ENCODE peak calls at places on chromosomes 12 and 14, in seven cellular contexts. V is A673; E is IMR-90; T is CD8-positive, alpha-beta T cell; P is right atrium auricular region; J is HAP-1; Q is neuronal stem cell. N is an unnamed sample.

GRCh38 chr14:91929700-91930099 is 17.8 kb downstream of the FBLN5 start:
- DNase-seq in T (no peak), J (no peak), P (no peak), E (peak; percentile 40), Q (no peak), V (no peak), N (no peak)

GRCh38 chr12:128644664-128645296 is 179.0 kb downstream of the SLC15A4 start:
- DNase-seq in T (peak; percentile 22), V (peak; percentile 22), E (no peak), P (no peak), J (no peak), Q (peak; percentile 39), N (peak; percentile 80)

GRCh38 chr12:110577717-110578521 is 5.2 kb downstream of the PPTC7 start:
- DNase-seq in E (peak; percentile 88), T (peak; percentile 38), Q (no peak), P (no peak), J (no peak), V (peak; percentile 25), N (no peak)

GRCh38 chr14:93096923-93097322 is 18.8 kb downstream of the ITPK1 start:
- DNase-seq in J (no peak), T (no peak), Q (no peak), V (no peak), P (no peak), E (no peak), N (no peak)

GRCh38 chr12:56941299-56942017 is 7.2 kb upstream of the SDR9C7 start:
- DNase-seq in E (peak; percentile 50), V (no peak), Q (no peak), J (no peak), T (peak; percentile 9), P (no peak), N (no peak)

GRCh38 chr12:11810160-11810559 is 160.7 kb downstream of the ETV6 start:
- DNase-seq in P (no peak), E (no peak), Q (no peak), T (no peak), V (no peak), J (no peak), N (no peak)

GRCh38 chr14:100824156-100824555 is 1.8 kb upstream of the MEG3 start:
- DNase-seq in P (peak; percentile 76), Q (no peak), T (no peak), E (peak; percentile 49), J (no peak), V (peak; percentile 60), N (peak; percentile 47)

GRCh38 chr14:23183076-23183475 is 384 bp downstream of the SLC7A8 start:
- DNase-seq in T (no peak), P (no peak), J (no peak), E (no peak), V (no peak), Q (no peak), N (no peak)

GRCh38 chr12:132558861-132559623 is 51.3 kb downstream of the LRCOL1 start:
- DNase-seq in E (no peak), P (no peak), T (no peak), V (no peak), Q (no peak), J (no peak), N (peak; percentile 62)

GRCh38 chr12:47808049-47808448 is 11.7 kb downstream of the HDAC7 start:
- DNase-seq in J (no peak), P (no peak), E (peak; percentile 68), V (no peak), Q (no peak), T (peak; percentile 88), N (no peak)

GRCh38 chr14:106417224-106418049 is 891.1 kb downstream of the TMEM121 start:
- DNase-seq in T (peak; percentile 76), J (no peak), P (no peak), E (no peak), V (peak; percentile 75), Q (no peak), N (peak; percentile 58)

GRCh38 chr12:112480931-112481330 is 62.2 kb downstream of the PTPN11 start:
- DNase-seq in J (no peak), V (no peak), E (no peak), Q (no peak), P (no peak), T (no peak), N (no peak)

GRCh38 chr12:128258866-128259555 is 8.0 kb upstream of the TMEM132C start:
- DNase-seq in J (no peak), E (no peak), T (no peak), P (no peak), V (no peak), Q (no peak), N (peak; percentile 50)

GRCh38 chr12:91099836-91100235 is 11.5 kb downstream of the LUM start:
- DNase-seq in V (no peak), J (no peak), T (no peak), E (no peak), P (no peak), Q (no peak), N (no peak)

GRCh38 chr12:34295366-34296142 is 273.3 kb downstream of the ALG10 start:
- DNase-seq in J (no peak), E (no peak), Q (no peak), V (no peak), T (no peak), P (no peak), N (no peak)

GRCh38 chr12:52949413-52950331 is 754 bp downstream of the KRT18 start:
- DNase-seq in J (peak; percentile 36), E (peak; percentile 95), T (no peak), Q (no peak), V (peak; percentile 59), P (no peak), N (no peak)

GRCh38 chr12:22598763-22599161 is 26.2 kb upstream of the ETNK1 start:
- DNase-seq in T (no peak), V (no peak), J (no peak), E (no peak), P (no peak), Q (no peak), N (no peak)

GRCh38 chr12:80269953-80270552 is 170.7 kb downstream of the OTOGL start:
- DNase-seq in E (peak; percentile 60), Q (peak; percentile 35), T (no peak), V (peak; percentile 67), J (peak; percentile 27), P (no peak), N (no peak)

GRCh38 chr14:23321572-23322547 is 603 bp downstream of the PABPN1 start:
- DNase-seq in Q (peak; percentile 18), V (peak; percentile 49), P (peak; percentile 58), E (peak; percentile 54), J (peak; percentile 30), T (peak; percentile 46), N (no peak)

GRCh38 chr12:107200394-107200793 is 107.0 kb upstream of the CRY1 start:
- DNase-seq in P (no peak), E (peak; percentile 87), J (no peak), Q (no peak), V (no peak), T (no peak), N (no peak)

GRCh38 chr14:36509056-36509917 is 10.7 kb downstream of the NKX2-1 start:
- DNase-seq in E (no peak), T (no peak), P (no peak), J (peak; percentile 78), Q (no peak), V (no peak), N (no peak)

GRCh38 chr12:143964-144649 is 69.8 kb downstream of the SLC6A12 start:
- DNase-seq in Q (no peak), J (no peak), V (no peak), E (no peak), P (no peak), T (no peak), N (no peak)

GRCh38 chr12:115709410-115710065 is 568.0 kb downstream of the MED13L start:
- DNase-seq in P (no peak), T (no peak), Q (no peak), V (peak; percentile 3), E (no peak), J (no peak), N (no peak)

GRCh38 chr12:50055831-50056628 is 1.4 kb upstream of the ASIC1 start:
- DNase-seq in E (peak; percentile 46), P (no peak), T (peak; percentile 54), Q (no peak), V (peak; percentile 59), J (peak; percentile 25), N (peak; percentile 68)

GRCh38 chr12:93943766-93944165 is 204.6 kb upstream of the PLXNC1 start:
- DNase-seq in V (no peak), J (no peak), E (peak; percentile 37), P (peak; percentile 70), T (no peak), Q (no peak), N (no peak)

GRCh38 chr12:119578112-119578511 is 15.5 kb upstream of the TMEM233 start:
- DNase-seq in J (no peak), P (no peak), V (no peak), Q (no peak), T (no peak), E (no peak), N (no peak)

GRCh38 chr12:103523771-103524170 is 28.0 kb upstream of the C12orf42 start:
- DNase-seq in Q (no peak), T (no peak), V (no peak), J (no peak), E (no peak), P (no peak), N (peak; percentile 70)

GRCh38 chr12:131014343-131014742 is 60.6 kb downstream of the ADGRD1 start:
- DNase-seq in J (no peak), Q (no peak), T (no peak), V (no peak), E (no peak), P (no peak), N (no peak)

GRCh38 chr14:25132734-25133422 is 82.9 kb upstream of the STXBP6 start:
- DNase-seq in T (peak; percentile 45), V (peak; percentile 75), E (peak; percentile 55), P (peak; percentile 76), J (no peak), Q (peak; percentile 62), N (peak; percentile 35)

GRCh38 chr14:53035336-53035735 is 84.5 kb upstream of the FERMT2 start:
- DNase-seq in T (no peak), Q (no peak), J (no peak), E (no peak), P (no peak), V (no peak), N (no peak)
- H3K36me3 ChIP-seq in T (peaks cover 4% of the 10 kb centered on the region), Q (peaks cover 3% of the 10 kb centered on the region), J (peaks cover 18% of the 10 kb centered on the region), E (peaks cover 1% of the 10 kb centered on the region), P (no peaks in the 10 kb centered on the region), V (no peaks in the 10 kb centered on the region), N (no peaks in the 10 kb centered on the region)

GRCh38 chr14:77520626-77521025 is 22.0 kb upstream of the ISM2 start:
- DNase-seq in P (no peak), J (no peak), V (no peak), T (no peak), Q (no peak), E (no peak), N (no peak)
- H3K36me3 ChIP-seq in P (peaks cover 22% of the 10 kb centered on the region), J (peaks cover 9% of the 10 kb centered on the region), V (peaks cover 11% of the 10 kb centered on the region), T (peaks cover 17% of the 10 kb centered on the region), Q (no peaks in the 10 kb centered on the region), E (peaks cover 25% of the 10 kb centered on the region), N (peaks cover 17% of the 10 kb centered on the region)

DNA sequence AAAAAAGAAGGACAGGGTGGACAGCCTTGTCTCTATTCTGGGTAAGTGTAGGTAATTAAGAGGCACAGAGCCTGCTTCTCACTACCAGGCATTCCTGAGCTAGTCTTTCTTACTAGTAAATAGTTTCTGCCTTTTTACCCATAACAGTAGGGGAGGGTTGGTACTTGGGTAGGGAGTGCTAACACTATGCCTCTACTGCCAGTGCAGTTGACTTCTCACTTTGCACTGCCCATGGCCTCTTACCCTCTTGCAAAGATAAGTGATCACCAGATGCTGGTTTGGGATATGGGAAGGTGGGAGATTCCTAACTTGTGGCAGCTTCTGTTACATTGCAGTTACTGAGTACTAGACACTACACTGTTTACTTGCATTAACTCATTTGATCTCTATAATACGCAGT is 11.6 kb downstream of the AHSA1 start:
- DNase-seq in V (no peak), P (no peak), E (no peak), Q (no peak), J (no peak), T (no peak), N (no peak)
- H3K36me3 ChIP-seq in V (peaks cover 50% of the 10 kb centered on the region), P (peaks cover 55% of the 10 kb centered on the region), E (peaks cover 23% of the 10 kb centered on the region), Q (peaks cover 29% of the 10 kb centered on the region), J (peaks cover 48% of the 10 kb centered on the region), T (peaks cover 32% of the 10 kb centered on the region), N (peaks cover 48% of the 10 kb centered on the region)

GRCh38 chr14:65092340-65092739 is 10.0 kb downstream of the MAX start:
- DNase-seq in J (no peak), T (no peak), Q (no peak), P (no peak), E (no peak), V (no peak), N (no peak)
- H3K36me3 ChIP-seq in J (peaks cover 56% of the 10 kb centered on the region), T (peaks cover 58% of the 10 kb centered on the region), Q (peaks cover 15% of the 10 kb centered on the region), P (peaks cover 56% of the 10 kb centered on the region), E (peaks cover 43% of the 10 kb centered on the region), V (peaks cover 64% of the 10 kb centered on the region), N (peaks cover 49% of the 10 kb centered on the region)

N was measured in WERI-Rb-1.